ENCODE peak calls at places on chromosome 12, in five cellular contexts. Q, P, W, A and H are unnamed samples. For H3K9me3, the result is how much of the 10 kb centered on the place peaks cover.

GRCh38 chr12:47507221-47507620 is 198.6 kb downstream of the RPAP3 start:
- DNase-seq in Q (no peak), P (no peak), W (no peak), A (no peak), H (no peak)

GRCh38 chr12:50050410-50051280 is 6.8 kb upstream of the ASIC1 start:
- DNase-seq in Q (no peak), P (peak), W (no peak), A (peak), H (no peak)

GRCh38 chr12:47818382-47818700 is 1.4 kb downstream of the HDAC7 start:
- DNase-seq in Q (no peak), P (no peak), W (no peak), A (no peak), H (no peak)

GRCh38 chr12:3034067-3034750 is 43.0 kb upstream of the TSPAN9 start:
- DNase-seq in Q (peak), P (peak), W (peak), A (peak), H (no peak)

GRCh38 chr12:1591029-1591428 is 3.4 kb downstream of the FBXL14 start:
- DNase-seq in Q (peak), P (no peak), W (no peak), A (no peak), H (no peak)

GRCh38 chr12:6292606-6293005 is 17.9 kb upstream of the PLEKHG6 start:
- DNase-seq in Q (no peak), P (peak), W (no peak), A (no peak), H (no peak)

GRCh38 chr12:125593269-125593668 is 528.0 kb downstream of the AACS start:
- DNase-seq in Q (no peak), P (no peak), W (no peak), A (no peak), H (no peak)

GRCh38 chr12:131130311-131130911 is 176.7 kb downstream of the ADGRD1 start:
- DNase-seq in Q (no peak), P (no peak), W (no peak), A (no peak), H (no peak)

GRCh38 chr12:123126294-123127144 is 24.4 kb downstream of the PITPNM2 start:
- DNase-seq in Q (no peak), P (peak), W (peak), A (no peak), H (no peak)

GRCh38 chr12:123026094-123026853 is 45.8 kb downstream of the ARL6IP4 start:
- DNase-seq in Q (no peak), P (no peak), W (no peak), A (no peak), H (no peak)

GRCh38 chr12:106217706-106218105 is 30.1 kb downstream of the CKAP4 start:
- DNase-seq in Q (no peak), P (no peak), W (no peak), A (no peak), H (no peak)

GRCh38 chr12:31362115-31362758 is 36.3 kb upstream of the SINHCAF start:
- DNase-seq in Q (no peak), P (no peak), W (no peak), A (no peak), H (no peak)

GRCh38 chr12:50933459-50934124 is 18.8 kb upstream of the HIGD1C start:
- DNase-seq in Q (no peak), P (peak), W (no peak), A (no peak), H (no peak)

GRCh38 chr12:79737875-79738718 is 47.3 kb upstream of the PAWR start:
- DNase-seq in Q (peak), P (peak), W (no peak), A (peak), H (no peak)

GRCh38 chr12:1443421-1444141 is 150.8 kb downstream of the FBXL14 start:
- DNase-seq in Q (no peak), P (peak), W (no peak), A (no peak), H (no peak)

GRCh38 chr12:66365718-66366485 is 63.6 kb downstream of the HELB start:
- DNase-seq in Q (no peak), P (peak), W (no peak), A (no peak), H (no peak)

GRCh38 chr12:92539966-92540791 is 162.6 kb upstream of the PLEKHG7 start:
- DNase-seq in Q (no peak), P (no peak), W (no peak), A (peak), H (no peak)

GRCh38 chr12:67640863-67641262 is 7.7 kb upstream of the DYRK2 start:
- DNase-seq in Q (no peak), P (no peak), W (no peak), A (no peak), H (no peak)

GRCh38 chr12:26963413-26963812 is 25.1 kb downstream of the FGFR1OP2 start:
- DNase-seq in Q (no peak), P (peak), W (no peak), A (no peak), H (no peak)

GRCh38 chr12:9649532-9649940 is 20.0 kb upstream of the CLEC2D start:
- DNase-seq in Q (peak), P (no peak), W (no peak), A (no peak), H (no peak)

GRCh38 chr12:65229441-65229840 is 49.0 kb upstream of the MSRB3 start:
- DNase-seq in Q (no peak), P (peak), W (no peak), A (no peak), H (no peak)

GRCh38 chr12:68334136-68334535 is 2.0 kb upstream of the MDM1 start:
- DNase-seq in Q (peak), P (no peak), W (no peak), A (no peak), H (no peak)

GRCh38 chr12:17456486-17456885 is 633.5 kb downstream of the RERGL start:
- DNase-seq in Q (no peak), P (no peak), W (no peak), A (no peak), H (no peak)
- H3K27ac ChIP-seq in Q (no peak), P (no peak), W (no peak), A (no peak), H (no peak)

DNA sequence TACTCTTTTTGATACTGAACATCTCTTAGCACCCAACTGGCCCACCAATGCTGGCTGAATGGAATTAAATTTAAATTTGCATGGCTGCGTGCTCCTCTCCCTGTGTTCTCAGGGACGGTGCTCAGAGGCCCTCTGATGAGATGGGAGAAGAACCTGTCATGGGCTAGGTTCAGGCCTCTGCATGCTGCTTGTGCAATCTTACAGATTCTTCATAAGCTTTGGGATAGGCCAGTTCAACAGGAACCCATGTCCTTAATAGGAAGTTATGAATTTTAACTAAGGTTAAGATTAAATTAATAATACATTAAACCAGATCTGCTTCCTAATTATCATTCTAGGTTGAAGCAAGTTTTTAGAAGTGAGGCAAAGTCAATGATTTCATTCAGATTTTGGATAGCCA is 119.7 kb upstream of the LRIG3 start:
- DNase-seq in Q (no peak), P (no peak), W (no peak), A (no peak), H (no peak)
- H3K4me3 ChIP-seq in Q (no peak), P (no peak), W (no peak), A (no peak), H (no peak)

GRCh38 chr12:34334538-34334937 is 312.2 kb downstream of the ALG10 start:
- DNase-seq in Q (no peak), P (no peak), W (no peak), A (no peak), H (no peak)
- H3K9me3 ChIP-seq in Q (under half), P (under half), W (half or more), A (under half), H (under half)

GRCh38 chr12:109126781-109127180 is 10.4 kb downstream of the ACACB start:
- DNase-seq in Q (no peak), P (peak), W (no peak), A (no peak), H (no peak)
- H3K27ac ChIP-seq in Q (no peak), P (no peak), W (no peak), A (no peak), H (peak)

DNA sequence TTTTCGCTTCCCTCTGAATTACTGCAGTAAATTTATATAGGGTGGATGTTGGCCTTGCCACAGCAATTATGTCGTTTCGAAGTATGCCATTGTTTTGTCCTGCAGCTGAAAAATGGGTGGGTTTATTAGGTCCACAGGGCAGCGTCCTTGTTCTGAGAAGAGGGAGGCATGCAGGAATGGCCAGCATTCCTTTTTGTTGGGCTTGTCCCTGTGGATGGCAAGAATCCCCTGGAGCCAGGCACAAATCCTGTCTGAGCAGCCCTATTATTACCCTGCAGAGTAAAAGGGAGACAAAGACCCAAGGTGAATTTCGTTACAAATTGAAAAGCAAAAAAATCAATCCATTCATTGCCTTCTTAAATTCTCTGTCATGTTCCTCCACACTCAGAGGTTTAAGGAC is 88.1 kb downstream of the CHST11 start:
- DNase-seq in Q (no peak), P (no peak), W (no peak), A (no peak), H (no peak)
- H3K4me3 ChIP-seq in Q (no peak), P (no peak), W (no peak), A (no peak), H (no peak)

GRCh38 chr12:38155020-38155395 is 161.6 kb upstream of the ALG10B start:
- DNase-seq in Q (no peak), P (no peak), W (no peak), A (no peak), H (no peak)
- H3K9me3 ChIP-seq in Q (under half), P (under half), W (half or more), A (under half), H (under half)

GRCh38 chr12:132424118-132424438 is 65.9 kb upstream of the FBRSL1 start:
- DNase-seq in Q (no peak), P (no peak), W (no peak), A (no peak), H (no peak)
- H3K27ac ChIP-seq in Q (no peak), P (no peak), W (no peak), A (no peak), H (no peak)

DNA sequence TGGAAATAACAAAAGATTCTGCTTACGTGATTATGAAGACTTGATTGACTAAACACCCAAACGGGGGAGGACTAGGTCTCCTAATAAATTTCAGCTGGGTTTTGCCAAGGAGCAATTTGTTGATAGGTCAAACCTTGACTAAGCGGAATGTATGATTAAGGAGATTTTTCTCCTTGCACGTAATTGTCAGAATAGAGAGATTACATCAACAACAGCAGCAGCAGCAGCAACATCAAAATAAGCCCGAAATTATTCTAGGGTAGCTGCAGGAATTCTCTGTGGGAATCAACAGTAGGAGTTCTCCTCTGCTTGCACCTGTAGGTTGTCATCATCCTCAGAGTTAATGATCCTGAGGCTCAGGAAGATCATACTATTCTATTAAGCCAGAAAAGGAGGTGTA is 10.2 kb downstream of the ELK3 start:
- DNase-seq in Q (no peak), P (no peak), W (no peak), A (no peak), H (no peak)
- H3K4me3 ChIP-seq in Q (no peak), P (no peak), W (no peak), A (no peak), H (no peak)

DNA sequence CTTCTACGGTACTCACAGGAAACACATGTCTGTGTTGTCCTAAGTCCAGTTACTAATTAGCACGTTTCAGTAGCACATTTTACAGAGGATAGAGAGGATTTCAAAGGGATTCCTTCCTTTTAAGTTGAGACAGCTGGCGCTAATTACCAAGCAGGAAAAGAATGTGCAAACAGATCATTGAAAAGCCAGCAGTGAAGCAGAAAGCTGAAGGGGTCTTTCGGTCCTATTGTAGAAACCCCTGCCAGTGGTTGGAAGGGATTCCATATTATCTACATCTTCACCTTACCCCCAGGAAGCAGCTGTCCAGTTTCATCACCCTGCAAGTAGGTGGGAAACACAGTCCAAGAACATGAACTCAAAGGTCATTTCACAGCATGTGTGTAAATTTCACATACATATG is 292.2 kb downstream of the DUSP6 start:
- DNase-seq in Q (no peak), P (no peak), W (no peak), A (no peak), H (no peak)
- H3K9me3 ChIP-seq in Q (under half), P (under half), W (under half), A (under half), H (under half)